ENCODE peak calls at places on chromosomes 2 and 18, in four cellular contexts. C is astrocyte, S is GM23248, Z is neural progenitor cell. I is an unnamed sample. For H3K4me1, the result is how much of the 10 kb centered on the place peaks cover.

GRCh38 chr2:191206613-191207471 is 38.4 kb upstream of the MYO1B start:
- DNase-seq in S (no peak), Z (no peak), C (no peak), I (no peak)

GRCh38 chr2:118251427-118251826 is 163.2 kb downstream of the INSIG2 start:
- DNase-seq in Z (peak), S (peak), C (peak), I (peak)

GRCh38 chr2:222298311-222299150 is at the start of gene PAX3:
- DNase-seq in Z (peak), C (peak), S (no peak), I (peak)

GRCh38 chr2:68248361-68248760 is 4.0 kb downstream of the PPP3R1 start:
- DNase-seq in S (no peak), Z (no peak), C (no peak), I (no peak)

GRCh38 chr2:1297376-1298159 is 115.7 kb upstream of the TPO start:
- DNase-seq in Z (no peak), C (no peak), S (no peak), I (no peak)

GRCh38 chr2:28624436-28624797 is 127.2 kb upstream of the PPP1CB start:
- DNase-seq in S (no peak), C (no peak), Z (no peak), I (no peak)

GRCh38 chr18:58822944-58823343 is 41.7 kb upstream of the ZNF532 start:
- DNase-seq in Z (no peak), S (no peak), C (no peak), I (no peak)

GRCh38 chr18:27491772-27492171 is 306.7 kb upstream of the CHST9 start:
- DNase-seq in S (no peak), C (no peak), Z (no peak), I (no peak)

GRCh38 chr18:56992777-56993176 is 154.1 kb upstream of the BOD1L2 start:
- DNase-seq in C (peak), S (peak), Z (no peak), I (peak)

GRCh38 chr2:100192825-100193224 is 50.4 kb upstream of the AFF3 start:
- DNase-seq in C (no peak), S (no peak), Z (no peak), I (no peak)

GRCh38 chr2:65477590-65477989 is 45.2 kb upstream of the SPRED2 start:
- DNase-seq in Z (no peak), C (no peak), S (no peak), I (no peak)

GRCh38 chr2:205188516-205189138 is 493.7 kb upstream of the NRP2 start:
- DNase-seq in S (peak), C (peak), Z (peak), I (peak)

GRCh38 chr18:58013241-58014211 is 30.5 kb upstream of the NEDD4L start:
- DNase-seq in C (peak), Z (no peak), S (peak), I (no peak)

GRCh38 chr2:118633371-118633770 is 214.1 kb downstream of the EN1 start:
- DNase-seq in S (no peak), C (no peak), Z (no peak), I (no peak)

GRCh38 chr2:215431778-215432758 is 3.8 kb downstream of the FN1 start:
- DNase-seq in Z (no peak), C (peak), S (peak), I (peak)

GRCh38 chr2:28855977-28856376 is 14.1 kb downstream of the TRMT61B start:
- DNase-seq in Z (no peak), S (no peak), C (no peak), I (no peak)

GRCh38 chr2:114784890-114785583 is 342.6 kb downstream of the DPP10 start:
- DNase-seq in Z (no peak), C (no peak), S (no peak), I (no peak)

GRCh38 chr2:12169721-12170120 is 423.3 kb downstream of the LPIN1 start:
- DNase-seq in S (peak), Z (peak), C (peak), I (peak)

GRCh38 chr2:128445533-128445900 is 126.8 kb upstream of the HS6ST1 start:
- DNase-seq in C (no peak), Z (no peak), S (no peak), I (no peak)

GRCh38 chr2:55419236-55419513 is 481 bp downstream of the CCDC88A start:
- DNase-seq in C (peak), S (peak), Z (peak), I (peak)

GRCh38 chr18:46628206-46628605 is 28.8 kb downstream of the LOXHD1 start:
- DNase-seq in S (no peak), C (no peak), Z (no peak), I (no peak)

GRCh38 chr18:75248426-75249191 is 38.0 kb downstream of the TSHZ1 start:
- DNase-seq in C (no peak), S (peak), Z (no peak), I (no peak)

GRCh38 chr2:206069417-206069816 is 16.6 kb downstream of the INO80D start:
- DNase-seq in S (no peak), Z (no peak), C (no peak), I (no peak)

GRCh38 chr2:1234731-1235308 is 178.4 kb upstream of the TPO start:
- DNase-seq in Z (no peak), C (no peak), S (no peak), I (no peak)

GRCh38 chr18:74826560-74826959 is 228.9 kb downstream of the ZNF407 start:
- DNase-seq in S (no peak), Z (no peak), C (no peak), I (no peak)

GRCh38 chr2:119245076-119245840 is 21.6 kb downstream of the STEAP3 start:
- DNase-seq in Z (no peak), C (no peak), S (no peak), I (no peak)

GRCh38 chr18:67342159-67342558 is 174.4 kb downstream of the DSEL start:
- DNase-seq in Z (no peak), C (no peak), S (no peak), I (no peak)

GRCh38 chr2:111954602-111955332 is 56.4 kb downstream of the MERTK start:
- DNase-seq in Z (no peak), C (no peak), S (no peak), I (no peak)

GRCh38 chr18:35707247-35707646 is 125.7 kb downstream of the GALNT1 start:
- DNase-seq in Z (no peak), S (peak), C (no peak), I (no peak)

GRCh38 chr2:70069049-70069448 is 18.2 kb upstream of the PCBP1 start:
- DNase-seq in S (peak), C (peak), Z (no peak), I (no peak)

GRCh38 chr2:3667151-3667631 is 9.2 kb downstream of the ALLC start:
- DNase-seq in Z (no peak), C (no peak), S (no peak), I (no peak)

GRCh38 chr18:74097803-74098202 is 49.8 kb downstream of the FBXO15 start:
- DNase-seq in S (no peak), Z (no peak), C (no peak), I (no peak)

DNA sequence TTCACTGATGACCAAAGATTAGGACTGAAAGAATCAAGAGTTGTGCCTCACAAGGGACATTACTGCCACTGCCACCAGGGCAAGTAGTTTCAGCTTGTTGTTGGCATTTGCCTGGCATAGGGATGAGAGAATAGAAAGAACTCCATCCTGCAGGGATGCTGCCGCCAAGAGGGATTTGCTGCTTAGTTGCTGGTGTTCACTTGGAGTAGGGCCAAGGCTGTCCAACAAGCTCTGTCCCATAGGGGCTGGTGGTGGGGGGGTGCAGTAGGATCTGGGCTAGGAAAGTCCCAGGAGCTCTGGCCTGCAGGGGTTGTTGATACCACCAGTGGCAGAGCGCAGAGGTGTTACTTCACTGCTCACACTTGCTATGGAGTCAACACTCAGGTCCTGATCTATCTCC is 84.9 kb upstream of the MGAT4A start:
- DNase-seq in S (no peak), C (no peak), Z (no peak), I (no peak)
- H3K9ac ChIP-seq in S (no peak), C (no peak), Z (no peak), I (no peak)

DNA sequence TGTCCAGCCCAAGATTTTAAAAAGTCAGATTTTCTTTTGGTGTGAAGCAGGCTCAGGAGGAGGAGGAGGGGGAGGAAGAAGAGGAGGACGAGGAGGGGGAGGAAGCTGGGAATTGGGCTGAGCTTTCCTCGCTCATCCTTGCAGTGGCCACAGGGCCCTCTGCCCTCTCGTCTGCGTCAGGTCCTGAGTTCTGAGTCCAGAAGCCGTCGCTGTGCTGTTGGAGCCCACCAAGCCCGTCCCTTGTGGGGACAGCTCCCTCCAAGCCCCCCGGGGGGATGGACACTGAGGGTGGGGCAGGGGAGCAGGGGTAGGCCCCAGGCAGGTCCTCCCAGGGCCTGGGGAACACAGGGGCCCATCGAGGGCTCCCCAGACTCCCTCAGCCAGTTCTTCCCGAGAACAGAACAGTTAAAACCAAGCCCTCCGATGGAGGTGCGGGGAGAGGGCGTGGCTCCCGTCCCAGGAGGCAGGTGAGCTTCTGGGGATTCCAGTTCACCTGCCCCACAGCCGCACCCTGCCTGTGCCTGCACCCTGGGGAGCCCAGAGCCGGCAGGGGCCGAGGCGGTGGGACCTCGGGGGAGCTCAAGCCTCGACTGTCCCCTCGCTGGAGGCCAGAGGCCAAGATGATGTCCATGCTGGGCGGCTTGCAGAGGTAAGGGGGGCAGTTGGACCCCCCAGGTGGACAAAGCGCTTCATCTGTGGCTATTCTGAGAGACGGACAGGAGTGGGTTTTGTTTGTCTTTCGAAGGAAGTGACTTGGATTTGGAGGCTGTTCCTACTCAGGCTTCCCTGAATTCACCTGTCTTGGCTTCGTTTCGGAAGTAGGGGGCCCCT is at the start of gene GAL3ST2:
- DNase-seq in C (no peak), S (no peak), Z (no peak), I (no peak)
- H3K4me1 ChIP-seq in C (under half), S (under half), Z (under half), I (under half)

GRCh38 chr2:85541262-85541661 is 2.3 kb downstream of the MAT2A start:
- DNase-seq in C (no peak), Z (no peak), S (no peak), I (no peak)
- H3K4me3 ChIP-seq in C (peak), Z (peak), S (peak), I (peak)

GRCh38 chr2:218709906-218710305 is 729 bp upstream of the TTLL4 start:
- DNase-seq in C (no peak), Z (no peak), S (no peak), I (no peak)

GRCh38 chr2:218711550-218711929 is 905 bp downstream of the TTLL4 start:
- DNase-seq in C (peak), Z (no peak), S (peak), I (peak)

GRCh38 chr2:218708086-218708485 is 2.5 kb upstream of the TTLL4 start:
- DNase-seq in C (no peak), Z (no peak), S (no peak), I (no peak)

GRCh38 chr2:218710687-218711549 is at the start of gene TTLL4:
- DNase-seq in Z (peak), C (peak), S (peak), I (peak)

DNA sequence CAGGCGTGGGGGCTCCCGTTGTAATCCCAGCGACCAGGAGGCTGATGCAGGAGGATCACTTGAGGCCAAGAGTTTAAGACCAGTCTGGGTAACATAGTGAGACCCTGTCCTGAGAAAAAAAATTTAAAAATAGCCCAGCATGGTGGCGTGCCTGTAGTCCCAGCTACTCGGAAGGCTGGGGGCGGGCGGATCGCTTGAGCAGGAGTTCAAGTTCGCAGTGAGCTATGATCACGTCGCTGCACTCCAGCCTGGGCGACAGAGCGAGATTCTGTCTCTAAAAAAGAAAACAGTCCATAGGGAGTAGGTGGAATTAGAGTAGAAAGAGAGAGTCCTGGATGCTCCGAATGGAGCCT is 325 bp upstream of the TTLL4 start:
- DNase-seq in C (no peak), Z (no peak), S (no peak), I (no peak)
- H3K9ac ChIP-seq in C (peak), Z (no peak), S (no peak), I (peak)

GRCh38 chr2:161414385-161415040 is 1.6 kb upstream of the TBR1 start:
- DNase-seq in Z (peak), S (peak), C (peak), I (peak)
- H3K4me1 ChIP-seq in Z (under half), S (under half), C (under half), I (under half)

GRCh38 chr18:63285332-63285731 is 34.2 kb downstream of the BCL2 start:
- DNase-seq in C (no peak), S (no peak), Z (no peak), I (no peak)

GRCh38 chr18:63284173-63284765 is 35.3 kb downstream of the BCL2 start:
- DNase-seq in S (no peak), C (no peak), Z (no peak), I (no peak)

GRCh38 chr18:63283305-63283704 is 36.3 kb downstream of the BCL2 start:
- DNase-seq in S (no peak), Z (no peak), C (no peak), I (no peak)

GRCh38 chr18:63286926-63287325 is 32.6 kb downstream of the BCL2 start:
- DNase-seq in C (no peak), S (no peak), Z (no peak), I (no peak)

DNA sequence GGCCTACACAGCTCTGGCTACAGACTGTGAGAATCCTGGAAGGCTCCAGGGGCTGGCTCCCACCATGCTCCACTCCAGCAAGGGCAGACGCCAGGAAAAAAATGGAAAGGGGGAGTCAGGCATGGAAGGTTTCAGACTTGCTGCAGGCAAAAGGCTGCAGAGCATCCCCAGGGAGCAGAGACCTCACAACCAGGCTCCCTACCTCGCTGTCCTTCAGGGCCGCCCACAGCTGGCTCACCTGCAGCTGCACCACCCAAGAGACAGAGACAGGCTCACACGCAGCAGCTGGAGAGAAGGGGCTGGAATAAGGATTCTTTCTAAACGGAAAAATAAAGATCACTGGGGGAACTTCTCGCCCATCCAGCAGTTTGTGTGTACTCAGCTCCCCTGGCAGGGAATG is 34.7 kb downstream of the BCL2 start:
- DNase-seq in C (no peak), Z (no peak), S (no peak), I (no peak)
- H3K4me3 ChIP-seq in C (no peak), Z (no peak), S (no peak), I (no peak)

GRCh38 chr2:233248999-233249398 is 2.5 kb upstream of the ATG16L1 start:
- DNase-seq in C (no peak), Z (no peak), S (no peak), I (no peak)

GRCh38 chr2:233245406-233245805 is 6.1 kb upstream of the ATG16L1 start:
- DNase-seq in Z (no peak), S (no peak), C (no peak), I (no peak)

GRCh38 chr2:233244818-233245217 is 6.7 kb upstream of the ATG16L1 start:
- DNase-seq in S (peak), Z (no peak), C (no peak), I (no peak)

GRCh38 chr2:233247744-233248143 is 3.7 kb upstream of the ATG16L1 start:
- DNase-seq in C (peak), Z (no peak), S (peak), I (no peak)

DNA sequence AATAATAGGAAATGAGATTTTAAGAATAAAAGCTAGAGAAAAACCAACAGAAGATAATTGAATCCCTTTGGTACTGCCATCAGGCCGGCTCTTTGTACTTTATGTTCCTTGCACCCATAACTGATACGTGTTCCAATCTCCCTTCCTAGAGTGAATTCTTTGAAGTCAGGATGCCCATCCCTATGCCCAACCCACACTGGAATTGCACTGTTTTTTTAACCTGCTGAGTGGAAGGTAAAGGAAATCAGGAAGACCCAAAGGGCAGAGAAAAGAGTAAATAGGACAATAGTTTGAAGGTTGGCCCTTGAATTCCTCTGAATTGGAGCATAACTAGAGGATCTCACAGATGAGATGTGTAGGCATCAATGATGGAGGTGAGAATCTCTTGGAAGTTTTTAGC is 4.4 kb upstream of the ATG16L1 start:
- DNase-seq in S (no peak), C (no peak), Z (no peak), I (no peak)
- H3K9ac ChIP-seq in S (no peak), C (no peak), Z (no peak), I (no peak)

I was measured in adipocyte.